ENCODE peak calls at places on chromosomes 7 and 10, in four cellular contexts. N is neural progenitor cell; T is cardiac fibroblast; A is stimulated activated naive CD4-positive, alpha-beta T cell treated with Interleukin-2 at 50 U/mL for 16 hours. Y is an unnamed sample.

GRCh38 chr7:157111311-157111710 is 27.4 kb upstream of the UBE3C start:
- DNase-seq in N (no peak), T (no peak), A (no peak), Y (no peak)

GRCh38 chr10:126661841-126662520 is 8.5 kb downstream of the C10orf90 start:
- DNase-seq in T (peak), A (no peak), N (no peak), Y (no peak)

GRCh38 chr10:86313621-86314041 is 53.0 kb downstream of the GRID1 start:
- DNase-seq in N (no peak), T (no peak), A (no peak), Y (no peak)

GRCh38 chr10:84608126-84608525 is 279.7 kb downstream of the CCSER2 start:
- DNase-seq in N (no peak), A (no peak), T (no peak), Y (no peak)

GRCh38 chr10:14873090-14873760 is 5.4 kb upstream of the SUV39H2 start:
- DNase-seq in N (no peak), A (no peak), T (peak), Y (no peak)

GRCh38 chr10:124946945-124947344 is 5.0 kb downstream of the ZRANB1 start:
- DNase-seq in T (no peak), N (no peak), A (no peak), Y (no peak)

GRCh38 chr10:110311357-110311949 is 6.7 kb upstream of the SMNDC1 start:
- DNase-seq in A (peak), N (peak), T (peak), Y (peak)

GRCh38 chr10:279232-279631 is 144.0 kb downstream of the ZMYND11 start:
- DNase-seq in N (no peak), T (no peak), A (no peak), Y (no peak)

GRCh38 chr10:6445671-6446278 is 134.3 kb downstream of the PRKCQ start:
- DNase-seq in N (peak), T (peak), A (peak), Y (no peak)

GRCh38 chr10:21100871-21101514 is 203.9 kb upstream of the NEBL start:
- DNase-seq in N (no peak), A (no peak), T (peak), Y (no peak)

GRCh38 chr10:45265995-45266394 is 49.4 kb downstream of the OR13A1 start:
- DNase-seq in N (no peak), A (no peak), T (no peak), Y (no peak)

GRCh38 chr10:132677905-132678298 is 108.0 kb downstream of the NKX6-2 start:
- DNase-seq in N (no peak), T (no peak), A (no peak), Y (no peak)

GRCh38 chr10:3976718-3977117 is 191.7 kb upstream of the KLF6 start:
- DNase-seq in T (no peak), N (no peak), A (no peak), Y (no peak)

GRCh38 chr7:77935652-77936348 is 137.2 kb downstream of the PHTF2 start:
- DNase-seq in A (no peak), T (peak), N (no peak), Y (no peak)

GRCh38 chr7:44273681-44274622 is 51.4 kb downstream of the CAMK2B start:
- DNase-seq in T (no peak), N (no peak), A (no peak), Y (no peak)

GRCh38 chr10:6721964-6722615 is 142.0 kb upstream of the PRKCQ start:
- DNase-seq in T (peak), N (no peak), A (no peak), Y (no peak)

GRCh38 chr10:132482090-132482489 is 55.5 kb upstream of the INPP5A start:
- DNase-seq in N (no peak), T (peak), A (no peak), Y (no peak)

GRCh38 chr10:84333864-84334451 is 5.6 kb downstream of the CCSER2 start:
- DNase-seq in N (no peak), A (peak), T (no peak), Y (no peak)

GRCh38 chr10:131175891-131176290 is 135.6 kb downstream of the TCERG1L start:
- DNase-seq in A (no peak), N (no peak), T (no peak), Y (no peak)

GRCh38 chr7:79308176-79308575 is 145.3 kb downstream of the MAGI2 start:
- DNase-seq in N (peak), T (peak), A (no peak), Y (no peak)

GRCh38 chr10:27513451-27514191 is 9.5 kb downstream of the RAB18 start:
- DNase-seq in A (no peak), T (peak), N (no peak), Y (no peak)

Y was measured in neuronal stem cell.